ENCODE peak calls at places on chromosomes 13 and 19, in seven cellular contexts. A is GM12878, D is SK-N-SH, O is GM23338, Y is K562, L is HCT116, T is HepG2. W is an unnamed sample.

GRCh38 chr13:24270639-24271131 is 38.7 kb upstream of the C1QTNF9 start:
- DNase-seq in A (peak; percentile 38), D (peak; percentile 70), O (peak; percentile 24), Y (no peak), L (no peak), T (peak; percentile 47), W (peak; percentile 53)

GRCh38 chr19:47036233-47036651 is 12.2 kb downstream of the TMEM160 start:
- DNase-seq in A (no peak), D (no peak), O (no peak), Y (no peak), L (no peak), T (no peak), W (no peak)

GRCh38 chr13:96822900-96823299 is 171.4 kb downstream of the OXGR1 start:
- DNase-seq in A (no peak), D (peak; percentile 37), O (peak; percentile 70), Y (peak; percentile 17), L (peak; percentile 54), T (peak; percentile 50), W (peak; percentile 9)

GRCh38 chr13:80265348-80265747 is 75.6 kb downstream of the SPRY2 start:
- DNase-seq in A (no peak), D (no peak), O (no peak), Y (no peak), L (no peak), T (no peak), W (no peak)

GRCh38 chr19:56769650-56770049 is 70.9 kb downstream of the PEG3 start:
- DNase-seq in A (no peak), D (no peak), O (no peak), Y (no peak), L (no peak), T (no peak), W (no peak)

GRCh38 chr13:101018720-101019119 is 344.1 kb upstream of the TMTC4 start:
- DNase-seq in A (no peak), D (no peak), O (no peak), Y (no peak), L (no peak), T (no peak), W (no peak)

GRCh38 chr13:36088001-36088400 is 43.2 kb downstream of the DCLK1 start:
- DNase-seq in A (no peak), D (no peak), O (no peak), Y (no peak), L (no peak), T (no peak), W (no peak)

GRCh38 chr13:98648141-98648540 is 71.2 kb upstream of the STK24 start:
- DNase-seq in A (no peak), D (no peak), O (no peak), Y (no peak), L (no peak), T (peak; percentile 27), W (no peak)

GRCh38 chr13:98411013-98411412 is 165.9 kb downstream of the STK24 start:
- DNase-seq in A (no peak), D (no peak), O (no peak), Y (no peak), L (no peak), T (no peak), W (no peak)

GRCh38 chr19:45323671-45324081 is 1.0 kb upstream of the CKM start:
- DNase-seq in A (no peak), D (peak; percentile 70), O (peak; percentile 75), Y (no peak), L (no peak), T (no peak), W (no peak)

GRCh38 chr19:48819366-48819816 is 8.6 kb upstream of the BCAT2 start:
- DNase-seq in A (no peak), D (no peak), O (no peak), Y (no peak), L (peak; percentile 54), T (no peak), W (peak; percentile 48)

GRCh38 chr19:29263305-29264080 is 50.5 kb upstream of the UQCRFS1 start:
- DNase-seq in A (no peak), D (peak; percentile 65), O (peak; percentile 78), Y (peak; percentile 58), L (no peak), T (peak; percentile 11), W (no peak)

GRCh38 chr13:75181906-75182305 is 300.1 kb downstream of the TBC1D4 start:
- DNase-seq in A (no peak), D (no peak), O (no peak), Y (no peak), L (no peak), T (no peak), W (peak; percentile 96)

GRCh38 chr13:42525035-42525504 is 48.9 kb upstream of the TNFSF11 start:
- DNase-seq in A (no peak), D (no peak), O (no peak), Y (no peak), L (no peak), T (no peak), W (peak; percentile 12)

GRCh38 chr13:110396913-110397379 is 89.9 kb downstream of the COL4A2 start:
- DNase-seq in A (no peak), D (no peak), O (no peak), Y (no peak), L (no peak), T (no peak), W (no peak)

GRCh38 chr19:43634877-43635560 is 4.6 kb downstream of the CADM4 start:
- DNase-seq in A (no peak), D (no peak), O (peak; percentile 77), Y (no peak), L (no peak), T (peak; percentile 69), W (no peak)

GRCh38 chr19:10654610-10655456 is 687 bp downstream of the ILF3 start:
- DNase-seq in A (no peak), D (peak; percentile 95), O (peak; percentile 95), Y (peak; percentile 96), L (no peak), T (peak; percentile 47), W (peak; percentile 34)

DNA sequence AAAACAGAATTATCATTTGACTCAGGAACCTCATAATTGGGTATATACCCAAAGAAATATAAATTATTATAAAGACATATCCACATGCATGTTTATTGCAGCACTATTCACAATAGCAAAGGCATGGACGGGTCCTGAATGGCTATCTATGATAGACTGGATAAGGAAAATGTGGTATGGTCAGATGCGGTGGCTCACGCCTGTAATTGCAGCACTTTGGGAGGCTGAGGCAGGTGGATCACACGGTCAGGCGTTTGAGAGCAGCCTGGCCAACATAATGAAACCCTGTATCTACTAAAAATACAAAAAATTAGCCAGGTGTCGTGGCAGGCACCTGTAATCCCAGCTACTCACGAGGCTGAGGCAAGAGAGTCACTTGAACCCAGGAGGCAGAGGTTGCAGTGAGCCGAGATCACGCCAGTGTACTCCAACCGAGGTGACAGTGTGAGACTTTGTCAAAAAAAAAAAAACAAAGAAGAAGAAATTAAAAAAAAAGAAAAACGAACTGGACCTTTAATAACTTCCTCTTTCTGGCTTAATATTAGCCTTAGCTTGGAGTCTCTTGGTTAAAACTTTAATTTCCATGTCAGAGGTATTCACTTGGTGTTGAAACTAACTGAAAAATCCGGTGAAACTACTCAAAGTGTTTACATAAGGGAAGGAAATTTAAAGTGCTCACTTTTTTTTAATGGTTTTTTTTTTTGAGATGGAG is 104.4 kb downstream of the ZNF486 start:
- DNase-seq in A (no peak), D (no peak), O (no peak), Y (no peak), L (no peak), T (no peak), W (no peak)
- H3K4me2 ChIP-seq in A (no peak overlapping the region), D (no peak overlapping the region), O (no peak overlapping the region), Y (no peak overlapping the region), L (no peak overlapping the region), T (no peak overlapping the region), W (no peak overlapping the region)

DNA sequence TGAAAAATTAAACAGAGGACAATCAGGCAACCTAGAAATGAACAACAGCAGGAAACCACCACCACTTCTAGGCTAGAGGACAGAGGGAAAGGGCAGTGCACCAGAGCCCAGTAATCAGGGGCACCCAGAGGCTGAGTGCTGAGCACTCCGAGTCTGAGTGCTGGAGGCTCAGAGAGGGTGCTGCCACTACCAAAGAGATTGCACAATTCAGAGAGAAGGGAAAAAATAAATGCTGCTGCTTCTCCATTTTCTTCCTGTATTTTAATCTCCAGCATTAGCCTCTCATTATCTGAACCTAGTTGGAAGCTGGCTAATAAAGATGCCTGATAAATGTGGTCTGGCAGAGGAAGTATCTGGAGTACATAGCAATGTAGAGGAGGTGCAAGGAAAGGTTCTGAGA is 11.8 kb upstream of the ZNF175 start:
- DNase-seq in A (no peak), D (no peak), O (no peak), Y (no peak), L (no peak), T (no peak), W (no peak)
- TF ChIP-seq POLR2AphosphoS5 in A (no peak), D (no peak), O (no peak), Y (no peak), L (no peak), T (no peak), W (no peak)

GRCh38 chr19:34480491-34480890 is 1.1 kb upstream of the WTIP start:
- DNase-seq in A (no peak), D (no peak), O (peak; percentile 54), Y (no peak), L (no peak), T (no peak), W (no peak)

GRCh38 chr19:34481861-34482379 is 362 bp downstream of the WTIP start:
- DNase-seq in A (no peak), D (peak; percentile 77), O (no peak), Y (no peak), L (no peak), T (no peak), W (peak; percentile 24)

GRCh38 chr19:34482380-34483250 is 1.1 kb downstream of the WTIP start:
- DNase-seq in A (no peak), D (peak; percentile 70), O (peak; percentile 65), Y (no peak), L (no peak), T (no peak), W (peak; percentile 30)

GRCh38 chr19:34480971-34481821 is at the start of gene WTIP:
- DNase-seq in A (no peak), D (peak; percentile 78), O (peak; percentile 89), Y (no peak), L (peak; percentile 18), T (peak; percentile 62), W (peak; percentile 82)

DNA sequence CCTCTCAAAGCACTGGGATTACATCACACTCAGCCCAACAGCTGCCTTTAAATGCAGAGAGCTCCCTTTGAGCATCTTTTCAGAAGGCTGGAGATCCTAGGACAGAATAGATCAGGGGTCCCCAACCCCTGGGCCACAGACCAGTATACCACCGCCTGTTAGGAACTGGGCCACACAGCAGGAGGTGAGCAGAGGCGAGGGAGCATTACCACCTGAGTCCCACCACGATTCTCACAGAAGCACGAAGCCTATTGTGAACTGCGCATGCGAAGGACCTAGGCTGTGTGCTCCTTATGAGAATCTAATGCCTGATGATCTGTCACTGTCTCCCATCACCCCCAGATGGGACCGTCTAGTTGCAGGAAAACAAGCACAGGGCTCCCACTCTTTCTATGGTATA is 2.2 kb upstream of the WTIP start:
- DNase-seq in A (no peak), D (no peak), O (no peak), Y (no peak), L (no peak), T (no peak), W (no peak)
- H2AFZ ChIP-seq in A (no peak overlapping the region), D (no peak overlapping the region), O (no peak overlapping the region), Y (no peak overlapping the region), L (no peak overlapping the region), T (no peak overlapping the region), W (no peak overlapping the region)

DNA sequence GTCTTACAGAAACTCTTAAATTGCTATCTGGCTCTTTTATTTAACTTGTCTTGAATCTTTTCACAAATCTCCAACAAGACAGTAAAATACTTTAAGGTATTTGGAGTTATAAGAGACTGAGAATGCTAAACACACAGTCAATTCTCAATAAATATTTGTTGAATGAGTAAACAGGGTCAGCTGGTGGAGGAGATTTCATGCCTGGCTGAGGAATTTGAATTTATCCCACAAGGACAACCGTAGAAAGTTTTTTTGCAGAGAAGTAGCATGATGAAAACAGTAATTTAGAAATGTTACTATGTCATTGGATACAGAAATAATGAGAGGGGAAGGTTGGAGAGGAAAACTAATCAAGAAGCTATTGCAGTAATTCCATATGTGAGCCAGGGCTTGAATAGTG is 1223.7 kb downstream of the PCDH17 start:
- DNase-seq in A (no peak), D (no peak), O (no peak), Y (no peak), L (no peak), T (no peak), W (no peak)
- H3K4me2 ChIP-seq in A (no peak overlapping the region), D (no peak overlapping the region), O (no peak overlapping the region), Y (no peak overlapping the region), L (no peak overlapping the region), T (no peak overlapping the region), W (no peak overlapping the region)

W was measured in endothelial cell of umbilical vein.